ENCODE peak calls at places on chromosomes 11 and 22, in eight cellular contexts. B is astrocyte of the spinal cord; E is Calu3; A is CD8-positive, alpha-beta T cell; K is fibroblast of pulmonary artery; Y is activated T-helper 1 cell treated with anti-CD3 and anti-CD28 coated beads, Interleukin-12 subunit alpha, Interleukin-12 subunit beta, Interleukin-2, Interleukin-4 antibody, amounts not matched to agents 30 ng/mL and 10 ng/mL and 1 ng/mL, durations not matched to agents 14 hours and 24 hours and 36 hours; H is Caki2; P is NCI-H2171. L is an unnamed sample.

GRCh38 chr11:106231591-106231990 is 154.1 kb downstream of the AASDHPPT start:
- DNase-seq in B (peak; percentile 6), E (no peak), A (no peak), K (peak; percentile 52), Y (no peak), H (no peak), P (no peak), L (no peak)

GRCh38 chr11:114321621-114322257 is 25.5 kb downstream of the NNMT start:
- DNase-seq in B (peak; percentile 88), E (no peak), A (no peak), K (peak; percentile 67), Y (no peak), H (no peak), P (no peak), L (peak; percentile 4)

GRCh38 chr11:121557348-121557747 is 104.6 kb upstream of the SORL1-AS1 start:
- DNase-seq in B (peak; percentile 76), E (no peak), A (no peak), K (no peak), Y (no peak), H (peak; percentile 1), P (no peak), L (no peak)

GRCh38 chr11:3000032-3000961 is 8.2 kb upstream of the NAP1L4 start:
- DNase-seq in B (peak; percentile 83), E (peak; percentile 77), A (no peak), K (peak; percentile 65), Y (no peak), H (no peak), P (no peak), L (no peak)

GRCh38 chr22:50419116-50419515 is 55.7 kb downstream of the SBF1 start:
- DNase-seq in B (no peak), E (no peak), A (no peak), K (no peak), Y (no peak), H (no peak), P (no peak), L (no peak)

GRCh38 chr11:125408281-125408680 is 87.8 kb downstream of the FEZ1 start:
- DNase-seq in B (no peak), E (no peak), A (no peak), K (no peak), Y (no peak), H (no peak), P (no peak), L (no peak)

GRCh38 chr11:69918231-69918937 is 99.2 kb upstream of the FGF3 start:
- DNase-seq in B (no peak), E (no peak), A (no peak), K (no peak), Y (no peak), H (no peak), P (no peak), L (no peak)

GRCh38 chr11:14584595-14584994 is 59.0 kb upstream of the PDE3B start:
- DNase-seq in B (no peak), E (peak; percentile 2), A (no peak), K (no peak), Y (no peak), H (no peak), P (no peak), L (no peak)

GRCh38 chr22:34943830-34944229 is 122.1 kb upstream of the ISX start:
- DNase-seq in B (no peak), E (no peak), A (no peak), K (no peak), Y (no peak), H (no peak), P (no peak), L (no peak)

GRCh38 chr11:119688362-119688761 is 40.6 kb downstream of the NECTIN1 start:
- DNase-seq in B (no peak), E (no peak), A (no peak), K (no peak), Y (no peak), H (no peak), P (no peak), L (no peak)

GRCh38 chr11:2768471-2769408 is 68.9 kb upstream of the KCNQ1OT1 start:
- DNase-seq in B (peak; percentile 72), E (no peak), A (no peak), K (peak; percentile 32), Y (no peak), H (peak; percentile 42), P (no peak), L (peak; percentile 64)

GRCh38 chr11:72585762-72586590 is 88.2 kb downstream of the PDE2A start:
- DNase-seq in B (peak; percentile 55), E (peak; percentile 81), A (peak; percentile 53), K (peak; percentile 69), Y (peak; percentile 63), H (peak; percentile 30), P (peak; percentile 56), L (no peak)

GRCh38 chr22:28917747-28918543 is 34.6 kb downstream of the ZNRF3 start:
- DNase-seq in B (peak; percentile 81), E (no peak), A (no peak), K (peak; percentile 30), Y (no peak), H (peak; percentile 67), P (peak; percentile 53), L (no peak)

L was measured in T1000.